ENCODE peak calls at places on chromosomes 16 and 17, in five cellular contexts. K is CD4-positive, alpha-beta T cell; G is iPS-NIHi11; U is globus pallidus; F is substantia nigra. V is an unnamed sample.

GRCh38 chr16:48194828-48195566 is 39.2 kb upstream of the ABCC12 start:
- DNase-seq in K (no peak), G (no peak), U (no peak), F (no peak), V (no peak)

GRCh38 chr17:75447951-75448856 is 8.2 kb upstream of the TMEM94 start:
- DNase-seq in K (no peak), G (no peak), U (no peak), F (no peak), V (no peak)

GRCh38 chr17:43467981-43468541 is 15.7 kb upstream of the DHX8 start:
- DNase-seq in K (no peak), G (peak), U (no peak), F (no peak), V (no peak)

GRCh38 chr17:31699281-31699680 is 159.8 kb downstream of the COPRS start:
- DNase-seq in K (no peak), G (no peak), U (no peak), F (no peak), V (no peak)

GRCh38 chr17:64095144-64095882 is 34.6 kb downstream of the ERN1 start:
- DNase-seq in K (no peak), G (no peak), U (no peak), F (no peak), V (no peak)

GRCh38 chr17:63775420-63775819 is 1.4 kb downstream of the DDX42 start:
- DNase-seq in K (no peak), G (no peak), U (no peak), F (no peak), V (no peak)

GRCh38 chr16:65500919-65501318 is 379.1 kb upstream of the CDH11 start:
- DNase-seq in K (no peak), G (no peak), U (no peak), F (no peak), V (no peak)

GRCh38 chr16:2008631-2009301 is 855 bp downstream of the ZNF598 start:
- DNase-seq in K (no peak), G (no peak), U (no peak), F (no peak), V (no peak)

GRCh38 chr17:33200587-33200986 is 92.5 kb downstream of the ASIC2 start:
- DNase-seq in K (no peak), G (peak), U (no peak), F (no peak), V (no peak)

GRCh38 chr17:64399071-64399766 is 8.6 kb upstream of the PECAM1 start:
- DNase-seq in K (no peak), G (no peak), U (no peak), F (no peak), V (no peak)

GRCh38 chr17:57255776-57256681 is at the start of gene MSI2:
- DNase-seq in K (peak), G (peak), U (peak), F (peak), V (peak)

GRCh38 chr17:59418732-59419166 is 87.3 kb downstream of the YPEL2 start:
- DNase-seq in K (no peak), G (no peak), U (no peak), F (no peak), V (no peak)

GRCh38 chr16:81610936-81611335 is 166.3 kb downstream of the CMIP start:
- DNase-seq in K (no peak), G (no peak), U (no peak), F (no peak), V (no peak)

V was measured in T follicular helper cell.